ENCODE peak calls at places on chromosomes 13 and 19, in seven cellular contexts. Z is stimulated activated CD4-positive, alpha-beta T cell treated with anti-CD3 and anti-CD28 coated beads, Interleukin-2, amount 100 ng/mL, for 24 hours; E is breast epithelium; F is activated CD8-positive, alpha-beta T cell treated with anti-CD3 and anti-CD28 coated beads, Interleukin-2, amount 10 ng/mL, durations not matched to agents 7 days and 5 days; A is NCI-H748 treated with DMSO at 0.1 percent for 48 hours; S is NCI-H1436; I is H9. Y is an unnamed sample.

GRCh38 chr13:22076658-22077057 is 405.8 kb downstream of the FGF9 start:
- DNase-seq in Z (no peak), E (no peak), F (no peak), A (peak), S (no peak), I (no peak), Y (no peak)

GRCh38 chr13:90594694-90595093 is 752.8 kb upstream of the MIR17HG start:
- DNase-seq in Z (no peak), E (no peak), F (no peak), A (no peak), S (no peak), I (no peak), Y (no peak)

GRCh38 chr19:44792286-44792685 is 14.6 kb downstream of the CBLC start:
- DNase-seq in Z (no peak), E (no peak), F (no peak), A (no peak), S (no peak), I (no peak), Y (no peak)

GRCh38 chr13:101579291-101579802 is 126.9 kb downstream of the ITGBL1 start:
- DNase-seq in Z (no peak), E (no peak), F (no peak), A (peak), S (peak), I (no peak), Y (no peak)

GRCh38 chr19:5692785-5693194 is 2.7 kb downstream of the RPL36 start:
- DNase-seq in Z (peak), E (no peak), F (no peak), A (no peak), S (no peak), I (peak), Y (no peak)

GRCh38 chr19:9850235-9850959 is 15.3 kb downstream of the PIN1 start:
- DNase-seq in Z (no peak), E (no peak), F (no peak), A (no peak), S (no peak), I (no peak), Y (no peak)

GRCh38 chr13:48403151-48403631 is 9.7 kb downstream of the LPAR6 start:
- DNase-seq in Z (peak), E (no peak), F (peak), A (no peak), S (no peak), I (no peak), Y (no peak)

GRCh38 chr19:7905298-7905697 is 1.6 kb downstream of the MAP2K7 start:
- DNase-seq in Z (no peak), E (no peak), F (no peak), A (no peak), S (no peak), I (no peak), Y (no peak)

GRCh38 chr13:79919109-79919508 is 421.8 kb downstream of the SPRY2 start:
- DNase-seq in Z (no peak), E (no peak), F (no peak), A (no peak), S (no peak), I (no peak), Y (no peak)

GRCh38 chr13:29676535-29676934 is 81.0 kb upstream of the SLC7A1 start:
- DNase-seq in Z (no peak), E (no peak), F (no peak), A (no peak), S (no peak), I (no peak), Y (no peak)

GRCh38 chr19:48111280-48111679 is 663 bp upstream of the PLA2G4C start:
- DNase-seq in Z (no peak), E (no peak), F (no peak), A (peak), S (no peak), I (no peak), Y (no peak)

GRCh38 chr19:54178581-54179261 is 5.8 kb upstream of the TMC4 start:
- DNase-seq in Z (no peak), E (no peak), F (peak), A (peak), S (peak), I (peak), Y (no peak)

GRCh38 chr19:14555918-14556661 is 15.8 kb downstream of the NDUFB7 start:
- DNase-seq in Z (no peak), E (peak), F (no peak), A (no peak), S (no peak), I (peak), Y (no peak)

GRCh38 chr19:33300016-33300981 is 2.0 kb downstream of the CEBPA start:
- DNase-seq in Z (no peak), E (no peak), F (no peak), A (no peak), S (no peak), I (no peak), Y (no peak)

GRCh38 chr19:17560205-17560595 is 4.8 kb downstream of the COLGALT1 start:
- DNase-seq in Z (no peak), E (no peak), F (no peak), A (no peak), S (no peak), I (no peak), Y (peak)

GRCh38 chr19:44807652-44808462 is 1.0 kb upstream of the BCAM start:
- DNase-seq in Z (no peak), E (peak), F (no peak), A (no peak), S (no peak), I (peak), Y (no peak)

GRCh38 chr19:48992571-48993174 is 436 bp downstream of the GYS1 start:
- DNase-seq in Z (peak), E (no peak), F (peak), A (no peak), S (no peak), I (peak), Y (no peak)

GRCh38 chr13:110254751-110255553 is 52.0 kb downstream of the COL4A1 start:
- DNase-seq in Z (no peak), E (no peak), F (no peak), A (no peak), S (no peak), I (no peak), Y (no peak)

GRCh38 chr13:19910336-19911072 is 47.1 kb upstream of the ZMYM5 start:
- DNase-seq in Z (no peak), E (no peak), F (no peak), A (no peak), S (no peak), I (no peak), Y (no peak)

GRCh38 chr19:33344210-33344609 is 29.3 kb upstream of the CEBPG start:
- DNase-seq in Z (no peak), E (no peak), F (no peak), A (peak), S (no peak), I (no peak), Y (no peak)

GRCh38 chr13:73765651-73766384 is 368.4 kb downstream of the KLF12 start:
- DNase-seq in Z (peak), E (peak), F (peak), A (peak), S (peak), I (peak), Y (peak)

GRCh38 chr13:43792456-43792855 is 5.7 kb upstream of the ENOX1 start:
- DNase-seq in Z (no peak), E (no peak), F (no peak), A (no peak), S (no peak), I (no peak), Y (no peak)

GRCh38 chr13:86882835-86883234 is 788.3 kb upstream of the SLITRK5 start:
- DNase-seq in Z (no peak), E (no peak), F (no peak), A (no peak), S (no peak), I (no peak), Y (no peak)

GRCh38 chr19:996051-996838 is 4.0 kb upstream of the GRIN3B start:
- DNase-seq in Z (peak), E (peak), F (peak), A (no peak), S (peak), I (no peak), Y (no peak)

GRCh38 chr13:31045621-31046081 is 113.2 kb downstream of the TEX26 start:
- DNase-seq in Z (peak), E (no peak), F (peak), A (no peak), S (no peak), I (no peak), Y (no peak)

GRCh38 chr19:50496189-50497029 is 14.6 kb downstream of the JOSD2 start:
- DNase-seq in Z (no peak), E (no peak), F (no peak), A (no peak), S (no peak), I (peak), Y (peak)

GRCh38 chr13:46386996-46387851 is at the start of gene RUBCNL:
- DNase-seq in Z (peak), E (no peak), F (peak), A (peak), S (peak), I (peak), Y (peak)

GRCh38 chr13:49641810-49642291 is 13.5 kb downstream of the ARL11 start:
- DNase-seq in Z (no peak), E (no peak), F (no peak), A (no peak), S (no peak), I (no peak), Y (no peak)

GRCh38 chr19:507286-508203 is at the start of gene TPGS1:
- DNase-seq in Z (peak), E (peak), F (peak), A (peak), S (peak), I (peak), Y (peak)

GRCh38 chr19:10113964-10114650 is 2.6 kb downstream of the P2RY11 start:
- DNase-seq in Z (peak), E (no peak), F (no peak), A (no peak), S (no peak), I (no peak), Y (no peak)

GRCh38 chr13:106261450-106261849 is 274.0 kb downstream of the EFNB2 start:
- DNase-seq in Z (no peak), E (no peak), F (no peak), A (no peak), S (no peak), I (no peak), Y (no peak)

Y was measured in dorsolateral prefrontal cortex.